ENCODE peak calls at places on chromosomes 11 and 22, in four cellular contexts. T is fibroblast of mammary gland, L is body of pancreas, X is thoracic aorta. V is an unnamed sample.

GRCh38 chr11:123187670-123188507 is 7.2 kb downstream of the CLMP start:
- DNase-seq in T (peak), L (no peak), X (no peak), V (no peak)

GRCh38 chr11:95515379-95515778 is 274.2 kb downstream of the FAM76B start:
- DNase-seq in T (peak), L (no peak), X (no peak), V (no peak)

GRCh38 chr11:80281194-80281593 is 840.4 kb upstream of the TENM4 start:
- DNase-seq in T (no peak), L (no peak), X (no peak), V (no peak)

GRCh38 chr11:112421854-112422253 is 161.2 kb upstream of the PLET1 start:
- DNase-seq in T (no peak), L (no peak), X (no peak), V (no peak)

GRCh38 chr11:115207166-115207591 is 297.0 kb downstream of the CADM1 start:
- DNase-seq in T (no peak), L (no peak), X (no peak), V (no peak)

GRCh38 chr11:2769779-2770555 is 70.2 kb upstream of the KCNQ1OT1 start:
- DNase-seq in T (no peak), L (peak), X (no peak), V (no peak)

GRCh38 chr22:46511391-46512370 is 25.7 kb downstream of the CELSR1 start:
- DNase-seq in T (peak), L (no peak), X (no peak), V (no peak)

GRCh38 chr11:119305556-119306372 is 11.2 kb downstream of the MCAM start:
- DNase-seq in T (no peak), L (no peak), X (no peak), V (no peak)

GRCh38 chr22:29043906-29044575 is 17.6 kb downstream of the C22orf31 start:
- DNase-seq in T (peak), L (no peak), X (no peak), V (no peak)

GRCh38 chr11:95577716-95578460 is 211.7 kb downstream of the FAM76B start:
- DNase-seq in T (peak), L (no peak), X (no peak), V (no peak)

GRCh38 chr11:131418214-131418613 is 47.8 kb downstream of the NTM start:
- DNase-seq in T (no peak), L (no peak), X (no peak), V (no peak)

GRCh38 chr11:57599381-57599780 is 1.9 kb downstream of the SERPING1 start:
- DNase-seq in T (peak), L (no peak), X (no peak), V (no peak)

GRCh38 chr22:23384451-23384850 is 195.6 kb downstream of the IGLL1 start:
- DNase-seq in T (no peak), L (no peak), X (no peak), V (no peak)

GRCh38 chr11:131064373-131064991 is 148.2 kb upstream of the SNX19 start:
- DNase-seq in T (peak), L (peak), X (no peak), V (peak)

GRCh38 chr22:29224121-29224858 is 18.6 kb downstream of the EMID1 start:
- DNase-seq in T (no peak), L (no peak), X (no peak), V (no peak)

GRCh38 chr11:105720096-105720495 is 110.2 kb downstream of the GRIA4 start:
- DNase-seq in T (no peak), L (no peak), X (no peak), V (no peak)

GRCh38 chr11:62132689-62133293 is 9.0 kb downstream of the INCENP start:
- DNase-seq in T (no peak), L (no peak), X (no peak), V (no peak)

GRCh38 chr11:2384723-2385041 is 7.6 kb downstream of the CD81 start:
- DNase-seq in T (no peak), L (no peak), X (no peak), V (no peak)

GRCh38 chr22:39729141-39729934 is 158.8 kb downstream of the CACNA1I start:
- DNase-seq in T (no peak), L (no peak), X (no peak), V (no peak)

GRCh38 chr11:67288452-67289225 is 464 bp upstream of the ANKRD13D start:
- DNase-seq in T (peak), L (peak), X (peak), V (peak)

GRCh38 chr11:76861490-76861953 is 804 bp downstream of the ACER3 start:
- DNase-seq in T (no peak), L (no peak), X (no peak), V (no peak)

GRCh38 chr11:65454696-65455456 is 32.3 kb downstream of the NEAT1 start:
- DNase-seq in T (peak), L (peak), X (peak), V (peak)

GRCh38 chr22:45962431-45962712 is 14.6 kb downstream of the WNT7B start:
- DNase-seq in T (no peak), L (no peak), X (no peak), V (no peak)

GRCh38 chr11:118304227-118304808 is at the start of gene CD3E:
- DNase-seq in T (no peak), L (no peak), X (no peak), V (no peak)

GRCh38 chr11:6817668-6818067 is 18.2 kb upstream of the OR6A2 start:
- DNase-seq in T (no peak), L (no peak), X (no peak), V (no peak)

GRCh38 chr11:8239056-8239455 is 24.6 kb downstream of the LMO1 start:
- DNase-seq in T (no peak), L (no peak), X (no peak), V (no peak)

GRCh38 chr22:37657590-37658132 is 862 bp upstream of the PDXP start:
- DNase-seq in T (no peak), L (no peak), X (no peak), V (no peak)

GRCh38 chr11:111166655-111167054 is 78.9 kb upstream of the POU2AF2 start:
- DNase-seq in T (peak), L (no peak), X (no peak), V (no peak)
- TF ChIP-seq CTCF in T (no peak), L (no peak), X (no peak), V (no peak)

DNA sequence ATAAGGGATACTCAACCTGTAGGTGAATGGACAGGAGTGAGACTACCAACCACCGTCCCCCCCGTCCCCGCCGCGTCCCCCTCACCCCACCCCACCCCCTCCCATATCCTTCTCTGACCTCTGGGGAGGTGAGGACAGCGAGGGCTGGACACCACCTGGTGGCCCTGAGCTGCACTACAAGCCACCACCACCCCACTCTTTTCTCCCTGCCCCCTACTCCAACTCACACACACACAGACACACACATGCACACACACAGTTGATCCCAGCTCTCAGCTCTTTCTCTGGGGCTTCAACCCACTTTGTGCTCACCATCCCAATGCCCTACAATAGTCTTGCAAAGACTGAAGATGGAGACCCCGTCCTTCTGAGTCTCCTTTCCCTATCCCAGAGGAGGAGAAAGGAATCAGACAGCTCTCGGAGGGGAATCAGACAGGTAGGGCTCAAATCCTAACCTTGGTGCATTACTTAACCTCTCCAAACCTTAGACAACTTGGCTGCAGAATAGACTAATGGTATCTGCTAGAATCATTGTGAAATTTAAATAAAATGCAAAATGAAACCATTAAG is 100.8 kb downstream of the PDE2A start:
- DNase-seq in T (peak), L (no peak), X (no peak), V (peak)
- TF ChIP-seq CTCF in T (peak), L (peak), X (peak), V (peak)

GRCh38 chr22:31161386-31161785 is 1.4 kb downstream of the RNF185 start:
- DNase-seq in T (no peak), L (no peak), X (no peak), V (no peak)

GRCh38 chr22:31160328-31160978 is 471 bp downstream of the RNF185 start:
- DNase-seq in T (no peak), L (peak), X (no peak), V (no peak)

GRCh38 chr22:31162015-31162765 is 2.2 kb downstream of the RNF185 start:
- DNase-seq in T (no peak), L (peak), X (no peak), V (no peak)
- TF ChIP-seq CTCF in T (peak), L (no peak), X (peak), V (no peak)

DNA sequence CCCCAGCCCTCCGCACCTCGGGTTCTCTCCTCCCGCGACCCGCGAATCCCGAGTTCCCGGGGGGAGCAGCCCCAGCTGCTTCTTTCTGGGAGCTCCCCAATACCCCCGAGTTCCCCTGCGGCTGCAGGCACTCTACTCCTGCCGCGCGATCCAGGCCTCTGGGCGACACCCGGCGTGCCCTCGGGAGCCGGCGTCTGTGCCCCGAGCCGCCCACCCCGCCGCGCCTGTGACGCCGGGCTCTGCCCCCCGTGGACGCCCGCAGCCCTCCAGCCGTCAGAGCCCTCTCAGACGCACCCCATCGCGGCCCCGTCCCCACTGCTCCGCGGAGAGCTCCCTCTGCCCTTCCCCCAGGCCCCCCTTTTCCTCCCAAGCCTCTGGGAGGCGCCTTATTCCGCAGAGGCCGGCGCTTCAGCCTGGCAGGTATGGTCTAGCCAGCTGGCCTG is 422 bp downstream of the GLB1L2 start:
- DNase-seq in T (no peak), L (peak), X (no peak), V (peak)
- TF ChIP-seq CTCF in T (no peak), L (no peak), X (no peak), V (peak)

GRCh38 chr11:13964771-13965074 is 2.2 kb downstream of the SPON1 start:
- DNase-seq in T (no peak), L (no peak), X (no peak), V (no peak)

GRCh38 chr11:13962198-13962561 is 343 bp upstream of the SPON1 start:
- DNase-seq in T (no peak), L (no peak), X (no peak), V (no peak)

GRCh38 chr11:13963949-13964770 is 1.6 kb downstream of the SPON1 start:
- DNase-seq in T (no peak), L (no peak), X (no peak), V (peak)

GRCh38 chr11:13963169-13963948 is 836 bp downstream of the SPON1 start:
- DNase-seq in T (no peak), L (no peak), X (no peak), V (peak)

DNA sequence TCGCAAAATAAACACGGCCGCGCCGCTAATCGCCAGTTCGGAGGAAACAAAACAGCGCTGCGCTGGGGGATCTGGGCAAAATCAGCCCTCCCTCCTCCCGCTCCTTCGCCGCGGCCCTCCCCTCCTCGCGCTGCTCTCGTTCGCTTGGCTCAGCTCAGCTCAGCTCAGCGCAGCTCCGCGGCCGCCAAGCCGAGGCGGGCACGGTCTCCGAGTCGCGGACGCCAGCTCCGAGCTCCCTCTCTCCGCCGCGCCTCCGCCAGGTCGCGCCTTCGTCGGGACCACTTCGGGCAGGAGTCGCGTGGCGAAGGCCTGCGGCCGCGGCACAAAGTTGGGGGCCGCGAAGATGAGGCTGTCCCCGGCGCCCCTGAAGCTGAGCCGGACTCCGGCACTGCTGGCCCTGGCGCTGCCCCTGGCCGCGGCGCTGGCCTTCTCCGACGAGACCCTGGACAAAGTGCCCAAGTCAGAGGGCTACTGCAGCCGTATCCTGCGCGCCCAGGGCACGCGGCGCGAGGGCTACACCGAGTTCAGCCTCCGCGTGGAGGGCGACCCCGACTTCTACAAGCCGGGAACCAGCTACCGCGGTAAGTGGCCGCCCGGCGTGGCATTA is at the start of gene SPON1:
- DNase-seq in T (peak), L (peak), X (no peak), V (peak)
- TF ChIP-seq CTCF in T (no peak), L (no peak), X (no peak), V (no peak)

GRCh38 chr22:19449422-19449767 is 1.9 kb upstream of the C22orf39 start:
- DNase-seq in T (no peak), L (no peak), X (no peak), V (no peak)

GRCh38 chr22:19448739-19449421 is 1.4 kb upstream of the C22orf39 start:
- DNase-seq in T (no peak), L (no peak), X (no peak), V (no peak)

GRCh38 chr22:19448076-19448607 is 631 bp upstream of the C22orf39 start:
- DNase-seq in T (peak), L (peak), X (no peak), V (no peak)

GRCh38 chr22:19446603-19447387 is 716 bp downstream of the C22orf39 start:
- DNase-seq in T (peak), L (no peak), X (no peak), V (no peak)

GRCh38 chr22:19447388-19448075 is at the start of gene C22orf39:
- DNase-seq in T (peak), L (peak), X (peak), V (peak)
- TF ChIP-seq CTCF in T (no peak), L (no peak), X (no peak), V (no peak)

DNA sequence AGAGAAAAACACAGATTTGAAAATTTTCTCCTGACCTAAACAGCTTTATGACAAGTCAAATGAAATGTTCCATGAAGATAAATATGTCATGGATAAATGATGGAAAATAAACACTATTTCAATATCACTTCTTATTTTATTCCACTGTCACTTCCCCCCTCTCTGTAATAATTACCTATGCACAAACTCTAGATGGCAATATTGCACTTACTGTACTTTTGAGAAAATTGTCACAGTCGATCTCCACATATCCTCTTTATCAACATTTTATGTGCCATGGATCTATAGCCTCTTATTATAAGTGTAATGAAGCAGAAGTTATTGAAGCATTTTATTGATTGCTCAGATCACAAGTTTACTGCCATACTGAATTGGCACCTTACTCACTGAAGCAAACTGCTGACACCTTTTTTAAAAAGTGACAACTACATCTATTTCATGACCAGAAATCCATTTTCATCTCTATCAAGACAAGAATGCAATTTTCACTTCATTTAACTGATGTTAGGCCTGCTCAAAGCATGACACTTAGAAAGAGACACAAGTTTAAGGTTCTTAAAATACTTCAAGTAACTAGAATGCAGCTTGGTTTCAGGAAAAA is 133.4 kb downstream of the DCDC1 start:
- DNase-seq in T (peak), L (no peak), X (no peak), V (no peak)
- TF ChIP-seq CTCF in T (peak), L (no peak), X (no peak), V (no peak)

GRCh38 chr11:23022854-23023253 is 162.6 kb upstream of the CCDC179 start:
- DNase-seq in T (no peak), L (no peak), X (no peak), V (no peak)

GRCh38 chr11:23023319-23023718 is 163.0 kb upstream of the CCDC179 start:
- DNase-seq in T (no peak), L (no peak), X (no peak), V (no peak)

DNA sequence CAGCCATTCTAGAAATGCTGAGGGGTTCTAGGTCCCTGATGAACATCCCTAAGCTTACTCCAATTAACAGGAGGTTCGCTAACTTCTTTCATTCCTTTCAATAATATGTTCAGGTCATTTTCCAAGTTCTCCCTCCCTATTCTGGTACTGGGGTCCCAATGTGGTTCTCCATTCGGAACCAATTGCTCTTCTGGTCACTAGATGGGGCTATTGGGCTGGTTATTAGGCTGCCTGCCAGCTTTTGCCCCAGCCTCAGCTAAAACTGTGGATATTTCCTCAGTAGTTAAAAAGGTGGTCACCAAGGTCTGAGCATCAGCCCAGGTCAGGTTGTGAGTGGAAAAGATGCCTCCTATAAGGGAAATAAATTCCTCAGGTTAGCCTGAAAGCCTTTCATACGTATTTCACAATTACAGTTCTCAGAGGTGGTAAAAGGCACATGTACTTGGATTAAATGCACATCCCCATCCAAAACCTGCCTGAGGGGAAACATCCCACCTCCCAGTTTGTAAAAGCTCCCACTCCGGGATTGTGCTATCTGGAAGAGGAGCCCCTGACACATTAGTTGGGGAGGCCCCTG is 161.1 kb upstream of the CCDC179 start:
- DNase-seq in T (peak), L (peak), X (no peak), V (no peak)
- TF ChIP-seq CTCF in T (peak), L (peak), X (no peak), V (peak)

DNA sequence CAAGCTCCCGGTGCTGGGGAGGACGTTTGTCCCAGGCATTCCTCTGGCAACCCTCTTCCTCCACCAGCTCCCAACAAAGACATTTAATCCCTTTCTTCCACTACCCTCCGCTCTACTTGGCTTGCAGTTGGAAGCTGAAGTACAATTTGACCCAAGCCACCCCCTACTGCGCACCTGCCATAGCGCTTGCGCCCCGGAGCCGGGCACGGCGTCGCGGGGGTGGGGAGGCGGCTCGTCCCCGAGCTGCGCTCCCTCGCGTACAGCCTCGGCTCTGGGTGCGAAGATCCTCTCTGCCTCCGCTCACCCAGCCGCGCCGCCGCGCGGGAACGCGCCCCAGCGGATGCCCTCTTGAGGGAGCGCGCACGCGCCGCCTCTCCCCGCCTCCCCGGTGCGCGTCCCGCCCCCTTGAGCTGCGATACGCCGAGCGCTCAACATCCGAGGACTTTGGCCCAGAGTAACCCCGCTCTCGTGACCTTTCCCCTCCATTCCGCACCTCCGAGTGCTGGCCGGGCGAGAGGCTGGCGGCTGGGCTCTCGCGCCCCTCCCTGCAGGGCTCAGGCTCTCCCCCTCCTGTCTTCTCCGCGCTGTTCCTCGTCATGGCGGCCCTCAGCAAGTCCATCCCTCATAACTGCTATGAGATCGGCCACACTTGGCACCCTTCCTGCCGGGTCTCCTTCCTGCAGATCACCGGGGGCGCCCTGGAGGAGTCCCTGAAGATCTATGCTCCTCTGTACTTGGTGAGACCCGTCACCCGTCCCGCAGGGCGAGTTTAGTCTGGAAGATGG is at the start of gene TMEM135:
- DNase-seq in T (peak), L (peak), X (peak), V (peak)
- TF ChIP-seq CTCF in T (no peak), L (no peak), X (no peak), V (no peak)

V was measured in progenitor cell of endocrine pancreas.